ENCODE peak calls at places on chromosomes 3 and 15, in four cellular contexts. S is K562, K is mammary epithelial cell, C is endothelial cell of umbilical vein. P is an unnamed sample.

GRCh38 chr3:14230729-14231128 is 52.1 kb downstream of the LSM3 start:
- DNase-seq in S (peak), K (no peak), C (no peak), P (no peak)

GRCh38 chr3:140292154-140292553 is 357.2 kb downstream of the CLSTN2 start:
- DNase-seq in S (no peak), C (no peak), K (peak), P (peak)

GRCh38 chr3:187955076-187955952 is 198.6 kb upstream of the LPP start:
- DNase-seq in K (peak), S (no peak), C (peak), P (peak)

GRCh38 chr3:99468918-99469317 is 169.5 kb upstream of the COL8A1 start:
- DNase-seq in C (no peak), K (peak), S (no peak), P (peak)

GRCh38 chr3:129016366-129016724 is 15.2 kb downstream of the EFCC1 start:
- DNase-seq in C (peak), S (no peak), K (no peak), P (no peak)

GRCh38 chr3:194077602-194078001 is 58.3 kb upstream of the HES1 start:
- DNase-seq in K (no peak), S (no peak), C (no peak), P (no peak)

GRCh38 chr3:188683032-188683491 is 488.7 kb upstream of the TPRG1 start:
- DNase-seq in S (no peak), C (no peak), K (peak), P (peak)

GRCh38 chr15:80856809-80857377 is 77.7 kb downstream of the CEMIP start:
- DNase-seq in C (no peak), K (no peak), S (no peak), P (peak)

GRCh38 chr3:11655188-11655928 is 11.6 kb upstream of the VGLL4 start:
- DNase-seq in C (peak), S (no peak), K (no peak), P (no peak)

GRCh38 chr3:43373588-43373935 is 87.2 kb downstream of the SNRK start:
- DNase-seq in S (no peak), C (no peak), K (peak), P (peak)

GRCh38 chr15:72319360-72319984 is 485 bp downstream of the CELF6 start:
- DNase-seq in C (peak), K (peak), S (peak), P (peak)

GRCh38 chr3:119690043-119690656 is 12.7 kb upstream of the CFAP91 start:
- DNase-seq in K (peak), C (peak), S (peak), P (peak)

GRCh38 chr15:63601727-63602185 is 4.6 kb downstream of the FBXL22 start:
- DNase-seq in S (no peak), C (no peak), K (no peak), P (no peak)

DNA sequence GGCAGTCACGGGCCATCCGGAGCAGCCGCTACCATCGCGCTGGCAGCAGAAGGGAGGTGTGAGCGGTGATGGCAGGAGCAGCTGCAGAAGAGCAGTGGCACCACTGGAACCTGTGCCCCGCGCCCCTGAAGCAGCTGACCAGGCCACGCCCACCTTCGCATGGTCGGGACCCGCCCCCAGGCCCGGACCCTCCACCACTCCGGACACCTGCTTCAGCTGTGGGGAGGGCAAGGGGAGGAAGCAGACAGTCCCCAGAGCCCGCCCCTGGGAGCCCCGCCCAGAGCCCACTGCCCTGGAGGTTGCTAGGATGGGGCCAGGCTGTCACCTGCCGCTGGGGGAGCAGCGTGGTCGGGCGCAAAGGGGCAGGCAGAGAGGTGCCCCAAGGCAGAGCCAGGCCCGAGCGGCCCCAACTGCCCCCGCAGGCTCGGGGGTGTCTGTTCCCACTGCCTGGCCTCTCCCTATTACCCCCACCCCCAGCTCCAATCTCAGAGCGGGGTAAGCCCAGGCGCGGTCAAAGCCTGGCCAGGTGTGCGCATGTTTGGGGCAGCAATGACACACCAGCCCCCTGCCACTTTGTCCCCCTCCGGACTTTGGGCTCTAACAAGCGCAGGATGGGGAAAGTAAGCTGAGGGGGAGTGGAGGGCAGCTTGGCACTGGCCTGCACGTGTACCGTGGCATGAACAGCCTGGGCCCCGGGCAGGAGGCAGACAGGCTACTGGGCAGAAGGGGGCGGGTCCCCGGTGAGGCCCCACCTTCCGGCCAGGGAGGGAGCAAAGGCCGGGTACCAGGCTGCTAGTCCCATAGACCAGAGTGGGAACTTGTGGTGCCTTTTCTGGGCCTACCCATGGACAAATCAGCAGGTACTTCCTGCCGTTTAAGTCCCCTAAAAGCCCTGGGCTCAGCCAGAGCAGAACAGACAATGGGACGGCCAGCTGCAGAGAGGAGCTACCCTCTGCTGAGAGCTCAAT is 8.7 kb downstream of the SPCS1 start:
- DNase-seq in S (no peak), C (no peak), K (no peak), P (no peak)
- H3K4me3 ChIP-seq in S (no peak), C (no peak), K (no peak), P (no peak)

DNA sequence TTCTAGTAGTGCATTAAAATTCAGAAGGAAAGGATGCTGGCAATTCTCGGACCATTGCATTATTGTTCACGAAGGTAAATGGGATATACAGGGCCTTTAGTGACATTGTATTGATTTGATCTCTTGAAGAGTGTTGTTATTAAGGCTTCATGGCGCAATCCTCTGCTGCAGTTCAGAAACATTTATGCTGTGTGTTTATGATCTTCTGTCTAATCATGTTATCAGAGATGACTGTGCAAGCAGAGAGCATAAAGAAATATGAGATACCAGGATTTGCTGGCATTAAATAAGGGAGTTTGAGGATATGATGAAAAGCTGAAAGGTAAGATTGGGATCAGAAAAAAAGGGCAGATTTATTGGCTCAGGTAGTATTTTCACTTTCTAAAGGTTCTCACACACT is 180.6 kb downstream of the EPHA6 start:
- DNase-seq in S (no peak), C (no peak), K (no peak), P (no peak)
- H2AFZ ChIP-seq in S (no peak), C (no peak), K (no peak), P (no peak)

GRCh38 chr15:40697916-40698315 is 2.9 kb downstream of the RAD51 start:
- DNase-seq in K (no peak), C (no peak), S (no peak), P (no peak)
- H3K9ac ChIP-seq in K (no peak), C (no peak), S (no peak), P (no peak)

GRCh38 chr15:67103021-67103420 is 37.6 kb downstream of the SMAD3 start:
- DNase-seq in K (no peak), S (no peak), C (no peak), P (no peak)

GRCh38 chr15:67103869-67104268 is 38.5 kb downstream of the SMAD3 start:
- DNase-seq in C (peak), S (no peak), K (no peak), P (no peak)

GRCh38 chr15:67105065-67105951 is 39.9 kb downstream of the SMAD3 start:
- DNase-seq in K (peak), S (no peak), C (peak), P (peak)

GRCh38 chr15:67103432-67103831 is 38.0 kb downstream of the SMAD3 start:
- DNase-seq in K (no peak), S (no peak), C (no peak), P (no peak)

GRCh38 chr15:67104453-67104852 is 39.1 kb downstream of the SMAD3 start:
- DNase-seq in C (peak), S (no peak), K (no peak), P (no peak)
- H3K4me3 ChIP-seq in C (no peak), S (no peak), K (no peak), P (no peak)

GRCh38 chr3:144107923-144108322 is 136.3 kb downstream of the DIPK2A start:
- DNase-seq in C (no peak), S (no peak), K (no peak), P (no peak)
- H2AFZ ChIP-seq in C (no peak), S (no peak), K (no peak), P (no peak)

GRCh38 chr15:74902295-74903075 is 4.2 kb downstream of the FAM219B start:
- DNase-seq in C (no peak), S (no peak), K (no peak), P (no peak)

GRCh38 chr15:74904190-74904805 is 2.4 kb downstream of the FAM219B start:
- DNase-seq in C (no peak), K (no peak), S (no peak), P (no peak)

GRCh38 chr15:74897300-74897701 is 7.5 kb downstream of the MPI start:
- DNase-seq in S (no peak), C (no peak), K (no peak), P (no peak)

GRCh38 chr15:74906193-74906449 is 530 bp downstream of the FAM219B start:
- DNase-seq in C (peak), K (no peak), S (peak), P (no peak)

GRCh38 chr15:74901612-74902063 is 5.0 kb downstream of the FAM219B start:
- DNase-seq in K (no peak), S (peak), C (peak), P (peak)
- H3K9ac ChIP-seq in K (no peak), S (peak), C (no peak), P (no peak)

GRCh38 chr15:40367673-40368611 is 9.9 kb downstream of the DISP2 start:
- DNase-seq in S (peak), C (peak), K (peak), P (peak)
- H3K4me3 ChIP-seq in S (peak), C (peak), K (no peak), P (no peak)

P was measured in fibroblast of lung.